ENCODE peak calls at places on chromosomes 12 and 14, in four cellular contexts. X is breast epithelium, L is tibial artery, O is lung. H is an unnamed sample.

GRCh38 chr12:108332791-108333382 is 6.2 kb downstream of the CMKLR1 start:
- DNase-seq in X (peak), L (peak), O (peak), H (no peak)

GRCh38 chr14:75422169-75422568 is 5.7 kb upstream of the JDP2 start:
- DNase-seq in X (no peak), L (no peak), O (no peak), H (no peak)

GRCh38 chr14:90406384-90406798 is 9.6 kb downstream of the CALM1 start:
- DNase-seq in X (no peak), L (no peak), O (no peak), H (no peak)

GRCh38 chr12:132342322-132342721 is 12.9 kb upstream of the GALNT9 start:
- DNase-seq in X (no peak), L (no peak), O (no peak), H (no peak)

GRCh38 chr14:90814806-90815566 is 1.2 kb downstream of the TTC7B start:
- DNase-seq in X (no peak), L (no peak), O (no peak), H (no peak)

GRCh38 chr12:53733051-53733812 is 6.0 kb upstream of the CALCOCO1 start:
- DNase-seq in X (no peak), L (no peak), O (no peak), H (no peak)

GRCh38 chr12:92987362-92987761 is 58.3 kb upstream of the EEA1 start:
- DNase-seq in X (no peak), L (no peak), O (no peak), H (peak)

GRCh38 chr14:71666579-71667145 is 265.6 kb upstream of the RGS6 start:
- DNase-seq in X (no peak), L (no peak), O (no peak), H (no peak)

GRCh38 chr12:57895337-57896138 is 45.8 kb upstream of the ATP23 start:
- DNase-seq in X (no peak), L (no peak), O (no peak), H (no peak)

GRCh38 chr12:11702959-11703358 is 53.5 kb downstream of the ETV6 start:
- DNase-seq in X (no peak), L (no peak), O (no peak), H (peak)

GRCh38 chr12:68037616-68038255 is 48.5 kb downstream of the IFNG-AS1 start:
- DNase-seq in X (no peak), L (no peak), O (no peak), H (no peak)

GRCh38 chr12:100061814-100062213 is 77.1 kb upstream of the ANKS1B start:
- DNase-seq in X (no peak), L (no peak), O (no peak), H (no peak)

GRCh38 chr12:120830052-120830940 is 73.9 kb downstream of the SPPL3 start:
- DNase-seq in X (no peak), L (no peak), O (no peak), H (no peak)

GRCh38 chr12:174596-174995 is 39.4 kb downstream of the SLC6A12 start:
- DNase-seq in X (no peak), L (no peak), O (no peak), H (no peak)

GRCh38 chr12:40107803-40108620 is 2.1 kb upstream of the SLC2A13 start:
- DNase-seq in X (no peak), L (no peak), O (no peak), H (no peak)

GRCh38 chr14:55913324-55914035 is 204.7 kb upstream of the PELI2 start:
- DNase-seq in X (no peak), L (peak), O (no peak), H (no peak)

GRCh38 chr12:128474916-128475315 is 207.9 kb downstream of the TMEM132C start:
- DNase-seq in X (no peak), L (no peak), O (no peak), H (no peak)

GRCh38 chr14:95679995-95680735 is 6.1 kb upstream of the TCL1B start:
- DNase-seq in X (no peak), L (no peak), O (no peak), H (no peak)

GRCh38 chr14:73752297-73752992 is 38.3 kb upstream of the PNMA1 start:
- DNase-seq in X (peak), L (peak), O (no peak), H (no peak)

GRCh38 chr12:26435005-26435404 is 239.6 kb downstream of the SSPN start:
- DNase-seq in X (no peak), L (no peak), O (no peak), H (no peak)

GRCh38 chr14:54291491-54292191 is 105.2 kb upstream of the CDKN3 start:
- DNase-seq in X (no peak), L (no peak), O (no peak), H (no peak)

GRCh38 chr14:21106191-21106505 is 5.3 kb downstream of the TMEM253 start:
- DNase-seq in X (no peak), L (no peak), O (no peak), H (no peak)

GRCh38 chr14:31030406-31030805 is 4.2 kb upstream of the STRN3 start:
- DNase-seq in X (no peak), L (no peak), O (no peak), H (no peak)

DNA sequence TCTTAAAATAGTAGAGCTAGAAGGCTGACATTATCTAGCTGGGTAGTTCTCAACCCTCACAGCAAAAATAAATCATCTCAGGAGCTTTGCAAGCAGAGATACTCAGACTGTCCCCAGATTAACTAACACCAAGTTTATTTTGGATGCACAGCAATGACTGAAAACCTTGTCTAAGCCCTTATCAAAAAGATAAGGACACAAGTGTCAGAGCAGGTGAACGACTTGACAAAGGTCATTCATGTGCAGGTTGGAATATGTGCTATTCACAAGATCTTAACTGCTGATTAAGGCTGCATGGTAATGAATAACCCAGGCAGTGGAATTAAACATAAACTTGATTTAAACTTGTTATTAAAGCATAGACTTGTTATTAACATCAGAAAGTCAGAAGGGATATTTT is 246.6 kb downstream of the BTG1 start:
- DNase-seq in X (no peak), L (no peak), O (no peak), H (no peak)
- H3K27ac ChIP-seq in X (no peak), L (no peak), O (no peak), H (no peak)

DNA sequence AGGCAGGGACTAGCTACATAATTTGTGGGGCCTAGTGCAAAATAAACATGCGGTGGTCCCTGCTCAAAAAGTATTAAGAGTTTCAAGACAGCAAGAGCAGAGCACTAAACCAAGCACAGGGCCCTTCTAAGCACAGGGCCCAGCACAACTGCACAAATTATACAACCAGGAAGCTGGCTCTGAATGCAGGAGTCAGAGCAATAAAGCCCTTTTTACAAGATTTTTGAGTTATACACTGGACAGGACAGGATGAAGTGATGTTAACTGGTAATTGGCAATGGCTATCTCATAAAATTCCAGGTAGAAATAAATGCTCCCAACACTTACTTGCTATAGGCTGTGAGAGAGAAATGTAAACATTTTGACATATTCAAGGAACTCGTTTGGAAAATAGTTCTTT is 86.2 kb upstream of the GPHB5 start:
- DNase-seq in X (no peak), L (no peak), O (no peak), H (no peak)
- H3K27ac ChIP-seq in X (no peak), L (peak), O (no peak), H (no peak)

GRCh38 chr12:109458771-109459208 is 18.3 kb downstream of the KCTD10 start:
- DNase-seq in X (no peak), L (no peak), O (no peak), H (no peak)
- H3K27ac ChIP-seq in X (peak), L (peak), O (no peak), H (no peak)

GRCh38 chr12:122872815-122873361 is 23.0 kb downstream of the VPS37B start:
- DNase-seq in X (no peak), L (peak), O (no peak), H (peak)
- H3K27ac ChIP-seq in X (peak), L (no peak), O (peak), H (peak)

GRCh38 chr14:52003324-52003723 is 14.0 kb downstream of the RTRAF start:
- DNase-seq in X (no peak), L (no peak), O (no peak), H (no peak)
- H3K27ac ChIP-seq in X (no peak), L (no peak), O (peak), H (no peak)

DNA sequence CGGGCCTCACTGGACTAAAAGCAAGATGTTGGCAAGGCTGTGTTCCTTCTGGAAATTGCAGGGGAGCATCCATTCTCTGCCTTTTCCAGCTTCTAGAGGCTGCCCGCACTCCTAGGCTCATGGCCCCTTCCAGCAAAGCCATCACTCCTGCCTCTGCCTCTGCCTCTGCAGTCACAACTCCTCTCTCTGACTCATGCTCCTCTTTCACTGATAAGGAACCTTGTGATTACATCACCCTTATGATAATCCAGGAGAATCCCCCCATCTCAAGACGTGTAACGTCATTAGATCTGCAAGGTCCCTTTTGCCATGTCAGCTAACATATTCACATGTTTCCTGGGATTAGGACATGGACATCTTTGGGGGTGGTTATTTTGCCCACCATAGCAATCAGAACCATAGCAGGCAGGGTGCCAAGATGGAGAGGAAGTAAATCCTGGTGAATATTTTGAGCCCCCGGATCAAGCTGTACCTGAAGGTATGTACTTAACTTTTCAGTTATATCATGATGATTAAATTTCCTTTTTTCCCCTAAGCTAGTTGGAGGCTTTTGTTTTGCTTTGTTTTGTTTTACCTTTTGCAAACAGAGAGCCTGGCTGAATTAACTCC is 123.6 kb downstream of the SCARB1 start:
- DNase-seq in X (no peak), L (no peak), O (no peak), H (no peak)
- H3K27ac ChIP-seq in X (peak), L (peak), O (no peak), H (no peak)

GRCh38 chr14:104115691-104116543 is 22.5 kb upstream of the KIF26A start:
- DNase-seq in X (no peak), L (peak), O (peak), H (no peak)

GRCh38 chr14:104117341-104118005 is 20.9 kb upstream of the KIF26A start:
- DNase-seq in X (no peak), L (peak), O (no peak), H (no peak)

GRCh38 chr14:104115131-104115600 is 23.2 kb upstream of the KIF26A start:
- DNase-seq in X (no peak), L (peak), O (no peak), H (no peak)

GRCh38 chr14:104118006-104118844 is 20.2 kb upstream of the KIF26A start:
- DNase-seq in X (no peak), L (peak), O (no peak), H (no peak)

GRCh38 chr14:104116544-104117340 is 21.6 kb upstream of the KIF26A start:
- DNase-seq in X (peak), L (peak), O (peak), H (no peak)
- H3K27ac ChIP-seq in X (peak), L (no peak), O (no peak), H (no peak)